ENCODE peak calls at places on chromosomes 12 and 14, in eight cellular contexts. G is IMR-90; V is psoas muscle; C is dorsolateral prefrontal cortex; B is CD4-positive, CD25-positive, alpha-beta regulatory T cell; Y is testis; J is MM.1S; Z is upper lobe of right lung. M is an unnamed sample.

GRCh38 chr14:61558271-61558670 is 137.0 kb upstream of the HIF1A start:
- DNase-seq in G (no peak), V (no peak), C (no peak), B (no peak), Y (no peak), J (no peak), Z (no peak), M (no peak)

GRCh38 chr12:50232771-50233209 is 50.5 kb downstream of the LIMA1 start:
- DNase-seq in G (no peak), V (no peak), C (no peak), B (no peak), Y (no peak), J (no peak), Z (no peak), M (no peak)

GRCh38 chr12:68483592-68484373 is 126.9 kb upstream of the RAP1B start:
- DNase-seq in G (peak), V (no peak), C (no peak), B (peak), Y (no peak), J (peak), Z (no peak), M (no peak)

GRCh38 chr12:129215436-129216025 is 362.3 kb downstream of the GLT1D1 start:
- DNase-seq in G (no peak), V (no peak), C (no peak), B (no peak), Y (no peak), J (no peak), Z (no peak), M (no peak)

GRCh38 chr14:54166049-54166950 is 209.7 kb upstream of the BMP4 start:
- DNase-seq in G (no peak), V (no peak), C (no peak), B (no peak), Y (no peak), J (no peak), Z (no peak), M (no peak)

GRCh38 chr12:29242921-29243431 is 93.9 kb downstream of the FAR2 start:
- DNase-seq in G (no peak), V (no peak), C (no peak), B (no peak), Y (no peak), J (no peak), Z (no peak), M (no peak)

GRCh38 chr14:36657409-36658090 is 4.1 kb upstream of the PAX9 start:
- DNase-seq in G (no peak), V (no peak), C (no peak), B (no peak), Y (peak), J (no peak), Z (no peak), M (no peak)

GRCh38 chr14:96630281-96630680 is 128.1 kb downstream of the PAPOLA start:
- DNase-seq in G (no peak), V (no peak), C (no peak), B (no peak), Y (no peak), J (no peak), Z (no peak), M (no peak)

DNA sequence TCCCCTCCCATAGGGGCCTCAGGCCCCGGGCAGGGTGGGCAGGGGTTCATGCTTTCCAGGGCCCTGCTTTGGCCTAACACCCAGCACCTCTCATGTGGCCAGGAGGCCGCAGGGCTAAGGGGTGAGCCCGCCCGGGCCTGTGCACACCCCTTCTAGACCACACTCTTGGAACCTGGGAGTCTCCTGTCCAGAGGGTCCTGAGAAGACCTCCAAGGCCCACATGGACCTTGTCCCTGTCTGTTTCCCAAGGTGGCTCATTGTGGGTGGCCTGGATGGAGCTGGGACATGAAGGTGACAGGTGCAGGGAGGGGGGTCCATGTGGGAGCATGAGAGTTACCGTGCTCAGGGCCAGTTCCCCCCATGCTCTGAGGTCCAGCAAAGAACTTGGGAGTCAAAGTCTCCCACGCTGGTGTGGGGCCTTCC is 11.6 kb downstream of the DLK1 start:
- DNase-seq in G (no peak), V (no peak), C (no peak), B (no peak), Y (no peak), J (no peak), Z (peak), M (no peak)
- H3K27ac ChIP-seq in G (no peak), V (no peak), C (no peak), B (no peak), Y (no peak), J (no peak), Z (no peak), M (no peak)

GRCh38 chr12:64691793-64692583 is 67.2 kb downstream of the GNS start:
- DNase-seq in G (peak), V (no peak), C (no peak), B (no peak), Y (no peak), J (no peak), Z (no peak), M (no peak)
- H3K27ac ChIP-seq in G (no peak), V (peak), C (no peak), B (peak), Y (no peak), J (no peak), Z (no peak), M (no peak)

GRCh38 chr14:76463105-76463504 is 87.2 kb downstream of the ESRRB start:
- DNase-seq in G (no peak), V (no peak), C (no peak), B (no peak), Y (no peak), J (no peak), Z (no peak), M (no peak)

GRCh38 chr14:76462330-76462729 is 86.4 kb downstream of the ESRRB start:
- DNase-seq in G (no peak), V (no peak), C (no peak), B (no peak), Y (no peak), J (no peak), Z (no peak), M (no peak)

GRCh38 chr14:76465651-76466050 is 89.7 kb downstream of the ESRRB start:
- DNase-seq in G (no peak), V (no peak), C (no peak), B (no peak), Y (no peak), J (no peak), Z (no peak), M (no peak)

GRCh38 chr14:76464856-76465255 is 88.9 kb downstream of the ESRRB start:
- DNase-seq in G (no peak), V (no peak), C (no peak), B (no peak), Y (peak), J (no peak), Z (no peak), M (no peak)

GRCh38 chr14:76461886-76462285 is 85.9 kb downstream of the ESRRB start:
- DNase-seq in G (no peak), V (no peak), C (no peak), B (no peak), Y (no peak), J (no peak), Z (no peak), M (no peak)
- H3K27ac ChIP-seq in G (no peak), V (no peak), C (no peak), B (no peak), Y (no peak), J (no peak), Z (no peak), M (no peak)

GRCh38 chr12:90823859-90824258 is 131.1 kb downstream of the CCER1 start:
- DNase-seq in G (no peak), V (peak), C (no peak), B (no peak), Y (peak), J (no peak), Z (no peak), M (no peak)

GRCh38 chr12:90828621-90829020 is 126.4 kb downstream of the CCER1 start:
- DNase-seq in G (no peak), V (no peak), C (no peak), B (no peak), Y (no peak), J (no peak), Z (no peak), M (no peak)

GRCh38 chr12:90829044-90829443 is 125.9 kb downstream of the CCER1 start:
- DNase-seq in G (no peak), V (no peak), C (no peak), B (no peak), Y (no peak), J (no peak), Z (no peak), M (no peak)

GRCh38 chr12:90827567-90827966 is 127.4 kb downstream of the CCER1 start:
- DNase-seq in G (no peak), V (no peak), C (no peak), B (no peak), Y (no peak), J (no peak), Z (no peak), M (no peak)

GRCh38 chr12:90826031-90826430 is 128.9 kb downstream of the CCER1 start:
- DNase-seq in G (no peak), V (no peak), C (no peak), B (no peak), Y (no peak), J (no peak), Z (no peak), M (no peak)
- H3K27ac ChIP-seq in G (no peak), V (no peak), C (no peak), B (no peak), Y (no peak), J (no peak), Z (no peak), M (no peak)

DNA sequence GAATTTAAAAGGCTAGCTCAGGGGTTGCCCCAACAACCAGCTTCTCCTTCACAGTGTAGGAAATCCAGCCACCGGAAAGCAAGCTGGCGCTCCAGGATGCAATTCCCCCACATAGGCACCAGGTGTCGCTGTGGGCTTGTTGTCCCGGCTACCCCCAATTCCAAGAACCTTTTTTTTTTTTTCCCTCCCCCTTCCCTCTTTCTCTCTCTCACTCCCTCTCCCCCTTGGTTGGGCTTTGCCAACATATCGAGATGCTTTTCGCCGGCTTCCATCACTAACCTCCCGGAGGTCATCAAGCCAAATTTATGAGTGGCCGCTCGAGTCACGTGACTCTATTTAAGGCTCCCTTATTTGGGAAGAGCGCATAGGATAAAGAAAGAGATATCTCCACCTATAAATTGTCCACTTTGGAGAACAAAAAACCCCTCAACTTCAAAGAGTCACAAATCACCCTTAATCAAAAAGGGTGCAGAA is at the start of gene HOXC5:
- DNase-seq in G (peak), V (peak), C (no peak), B (peak), Y (peak), J (peak), Z (peak), M (no peak)
- H3K27ac ChIP-seq in G (no peak), V (peak), C (no peak), B (no peak), Y (no peak), J (no peak), Z (no peak), M (no peak)

DNA sequence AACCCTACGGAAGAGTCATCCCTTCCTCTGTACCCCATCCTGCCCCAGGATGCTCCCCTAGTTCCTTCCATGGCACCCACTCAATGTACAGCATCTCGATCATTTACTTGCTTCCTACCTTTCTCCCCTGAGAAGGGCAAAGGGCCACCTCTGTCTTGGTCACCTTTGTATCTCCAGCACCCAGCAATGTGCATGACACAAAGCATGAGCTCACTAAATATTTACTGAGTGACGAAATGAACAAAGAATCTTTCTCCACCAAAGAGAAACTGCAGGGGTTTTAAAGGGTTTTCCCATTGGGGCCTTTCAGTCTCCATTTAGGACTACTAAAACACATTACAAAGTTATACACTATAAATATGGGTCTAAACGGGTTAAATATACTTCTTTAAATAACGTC is 30.6 kb downstream of the ATG14 start:
- DNase-seq in G (peak), V (no peak), C (no peak), B (no peak), Y (no peak), J (no peak), Z (no peak), M (no peak)
- H3K27ac ChIP-seq in G (no peak), V (no peak), C (no peak), B (no peak), Y (no peak), J (no peak), Z (no peak), M (no peak)

DNA sequence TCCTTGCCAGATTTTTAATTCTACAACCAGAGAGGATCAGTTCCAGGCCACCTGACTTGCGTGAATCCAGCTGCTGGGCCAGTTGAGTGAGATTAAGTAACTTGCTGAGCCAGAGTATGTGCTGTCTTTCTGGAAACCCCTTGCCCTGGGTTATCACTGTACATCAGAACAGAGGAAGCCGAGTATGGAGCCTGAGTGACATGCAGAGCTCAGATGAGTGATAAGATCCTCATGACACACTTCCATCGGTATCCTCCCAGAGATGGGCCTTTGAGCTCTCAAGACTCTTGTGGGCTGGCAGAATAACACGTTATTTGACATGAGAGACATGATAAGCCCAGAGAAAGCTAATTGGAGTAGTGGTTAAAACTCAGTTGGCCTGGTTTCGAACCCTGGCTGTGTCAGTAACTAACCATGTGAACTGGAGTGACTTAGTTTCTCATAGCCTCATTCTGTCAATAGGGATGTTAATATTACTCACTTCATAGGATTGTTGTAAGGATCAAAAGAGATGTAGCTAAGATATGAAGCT is 388.1 kb downstream of the ZFP36L1 start:
- DNase-seq in G (peak), V (no peak), C (no peak), B (peak), Y (no peak), J (no peak), Z (no peak), M (peak)
- H3K27ac ChIP-seq in G (no peak), V (no peak), C (no peak), B (peak), Y (no peak), J (no peak), Z (peak), M (peak)

GRCh38 chr14:77980475-77981321 is 180.8 kb downstream of the ADCK1 start:
- DNase-seq in G (no peak), V (no peak), C (peak), B (peak), Y (peak), J (no peak), Z (peak), M (no peak)
- H3K27ac ChIP-seq in G (no peak), V (no peak), C (peak), B (no peak), Y (no peak), J (no peak), Z (no peak), M (no peak)

GRCh38 chr12:47361389-47362031 is 281.8 kb upstream of the AMIGO2 start:
- DNase-seq in G (no peak), V (no peak), C (no peak), B (peak), Y (peak), J (peak), Z (no peak), M (no peak)

GRCh38 chr12:47366203-47366978 is 286.6 kb upstream of the AMIGO2 start:
- DNase-seq in G (no peak), V (no peak), C (no peak), B (no peak), Y (no peak), J (no peak), Z (no peak), M (no peak)

GRCh38 chr12:47360771-47361388 is 281.1 kb upstream of the AMIGO2 start:
- DNase-seq in G (no peak), V (no peak), C (no peak), B (peak), Y (no peak), J (peak), Z (no peak), M (no peak)

GRCh38 chr12:47364251-47364650 is 284.5 kb upstream of the AMIGO2 start:
- DNase-seq in G (no peak), V (no peak), C (no peak), B (no peak), Y (no peak), J (no peak), Z (no peak), M (no peak)

DNA sequence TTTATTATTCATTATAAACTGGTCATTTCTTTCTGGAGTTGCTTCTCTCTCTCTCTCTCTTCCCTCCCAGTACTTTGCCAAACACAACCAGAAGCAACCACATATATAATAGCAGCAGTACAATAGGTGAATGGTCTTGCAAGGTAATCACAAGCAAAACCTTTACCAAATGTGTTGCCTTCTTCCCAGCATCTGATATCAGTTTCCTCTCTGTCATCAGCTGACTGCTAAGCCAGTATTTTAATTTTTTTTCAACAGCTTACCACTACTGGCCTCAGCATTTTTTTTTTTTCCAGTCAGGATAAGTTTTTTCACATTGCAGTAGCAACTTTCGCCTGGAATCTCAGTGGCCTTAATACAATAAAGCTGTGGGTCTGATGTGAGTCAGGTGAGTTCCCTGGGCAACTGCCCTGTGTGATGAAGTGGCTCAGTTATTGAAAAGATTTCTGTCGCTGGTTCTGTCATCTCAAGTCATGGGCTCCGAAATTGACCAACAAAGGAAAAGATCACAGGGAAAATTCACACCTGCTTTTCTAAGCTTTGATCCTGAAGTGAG is 282.4 kb upstream of the AMIGO2 start:
- DNase-seq in G (no peak), V (no peak), C (no peak), B (peak), Y (no peak), J (no peak), Z (no peak), M (no peak)
- H3K27ac ChIP-seq in G (no peak), V (no peak), C (no peak), B (peak), Y (no peak), J (no peak), Z (peak), M (no peak)